ENCODE peak calls at places on chromosomes 1 and 21, in four cellular contexts. I is colonic mucosa, M is astrocyte of the spinal cord, F is fibroblast of the aortic adventitia. Z is an unnamed sample.

GRCh38 chr1:73604739-73605138 is 593.2 kb downstream of the LRRIQ3 start:
- DNase-seq in F (no peak), I (no peak), M (peak; percentile 49), Z (no peak)

GRCh38 chr1:151912973-151913372 is 3.7 kb upstream of the THEM4 start:
- DNase-seq in I (no peak), M (no peak), F (no peak), Z (no peak)

GRCh38 chr1:91751281-91751680 is 134.7 kb downstream of the TGFBR3 start:
- DNase-seq in M (peak; percentile 65), F (peak; percentile 91), I (no peak), Z (peak; percentile 98)

GRCh38 chr1:42937141-42937696 is 21.4 kb downstream of the SLC2A1 start:
- DNase-seq in F (peak; percentile 55), M (no peak), I (peak; percentile 16), Z (peak; percentile 73)

GRCh38 chr1:227889863-227890405 is 57.8 kb downstream of the WNT9A start:
- DNase-seq in F (no peak), M (no peak), I (peak; percentile 14), Z (no peak)

GRCh38 chr1:104648269-104648691 is 898.6 kb downstream of the AMY1C start:
- DNase-seq in F (no peak), I (no peak), M (no peak), Z (no peak)

GRCh38 chr1:15571266-15571665 is 13.6 kb downstream of the AGMAT start:
- DNase-seq in F (no peak), I (no peak), M (no peak), Z (no peak)

GRCh38 chr21:25103500-25104207 is 503.6 kb downstream of the MRPL39 start:
- DNase-seq in M (peak; percentile 81), I (no peak), F (peak; percentile 27), Z (no peak)

GRCh38 chr1:63442141-63442475 is 74.7 kb downstream of the ALG6 start:
- DNase-seq in F (peak; percentile 31), M (no peak), I (no peak), Z (peak; percentile 35)

GRCh38 chr1:205259361-205259832 is 31.7 kb downstream of the TMCC2 start:
- DNase-seq in M (no peak), I (no peak), F (no peak), Z (peak; percentile 38)

GRCh38 chr1:224432141-224432540 is 2.5 kb downstream of the WDR26 start:
- DNase-seq in F (peak; percentile 55), M (peak; percentile 25), I (no peak), Z (peak; percentile 66)

GRCh38 chr1:101290922-101291561 is 54.2 kb downstream of the S1PR1 start:
- DNase-seq in I (no peak), M (no peak), F (no peak), Z (no peak)

GRCh38 chr1:225813250-225813964 is 3.5 kb downstream of the EPHX1 start:
- DNase-seq in M (peak; percentile 70), F (peak; percentile 90), I (peak; percentile 76), Z (peak; percentile 86)

GRCh38 chr1:225809842-225810578 is at the start of gene EPHX1:
- DNase-seq in I (peak; percentile 96), F (peak; percentile 87), M (peak; percentile 88), Z (peak; percentile 80)

GRCh38 chr1:225812488-225813249 is 2.7 kb downstream of the EPHX1 start:
- DNase-seq in F (peak; percentile 30), I (no peak), M (no peak), Z (peak; percentile 34)

GRCh38 chr1:225814381-225814780 is 4.5 kb downstream of the EPHX1 start:
- DNase-seq in M (no peak), F (no peak), I (no peak), Z (no peak)

DNA sequence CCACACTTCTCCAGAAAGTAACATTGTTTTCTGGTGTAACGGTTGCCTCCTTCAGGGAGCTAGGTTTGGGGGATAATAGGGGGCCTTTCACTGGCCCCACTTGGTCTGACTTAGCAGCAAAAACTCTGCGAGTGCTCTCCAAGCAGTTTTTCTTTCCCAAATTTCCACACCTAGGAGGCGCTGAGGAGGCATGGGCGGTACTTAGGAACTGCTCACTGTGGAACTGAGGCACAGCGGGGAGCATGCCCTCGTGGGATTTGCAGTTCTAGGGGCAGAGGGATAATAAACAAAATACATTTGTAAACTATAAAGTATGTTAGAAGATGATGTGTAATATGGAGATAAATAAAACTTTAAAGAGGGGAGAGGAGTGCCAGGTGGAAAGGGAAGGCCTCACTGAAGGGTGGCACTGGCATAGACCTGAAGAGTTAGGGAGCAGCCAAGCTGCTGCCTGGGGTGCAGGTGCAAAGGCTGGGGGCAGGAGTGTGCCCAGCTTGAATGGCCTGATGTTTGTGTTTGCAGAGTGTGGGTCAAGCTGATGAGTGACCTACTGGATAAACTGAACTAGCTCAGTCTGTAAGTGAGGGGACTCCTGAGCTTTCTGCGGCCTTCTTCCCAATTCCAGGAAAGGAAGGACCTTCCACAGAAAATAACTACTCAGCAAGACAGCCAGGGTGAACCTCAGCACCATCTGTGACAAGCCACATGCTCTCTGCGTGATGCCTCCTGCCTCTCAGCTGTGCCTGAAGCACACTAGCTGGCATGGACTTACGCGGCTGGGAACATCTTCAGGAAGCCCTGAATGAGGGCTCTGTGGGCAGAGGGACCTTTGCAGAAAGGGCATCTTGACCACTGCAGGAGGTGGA is 1.9 kb downstream of the EPHX1 start:
- DNase-seq in M (no peak), I (peak; percentile 62), F (peak; percentile 30), Z (peak; percentile 25)
- H3K4me3 ChIP-seq in M (no peak overlapping the region), I (no peak overlapping the region), F (peak overlapping the region; percentile 72), Z (peak overlapping the region; percentile 63)

GRCh38 chr1:167789501-167789900 is 67.7 kb downstream of the MPZL1 start:
- DNase-seq in I (no peak), M (no peak), F (peak; percentile 52), Z (no peak)

GRCh38 chr1:167790117-167790516 is 68.3 kb downstream of the MPZL1 start:
- DNase-seq in M (no peak), I (no peak), F (no peak), Z (no peak)

GRCh38 chr1:167794043-167794442 is 72.3 kb downstream of the MPZL1 start:
- DNase-seq in I (no peak), F (no peak), M (no peak), Z (no peak)

GRCh38 chr1:167795810-167796740 is 74.3 kb downstream of the MPZL1 start:
- DNase-seq in F (peak; percentile 66), M (peak; percentile 68), I (no peak), Z (peak; percentile 35)

DNA sequence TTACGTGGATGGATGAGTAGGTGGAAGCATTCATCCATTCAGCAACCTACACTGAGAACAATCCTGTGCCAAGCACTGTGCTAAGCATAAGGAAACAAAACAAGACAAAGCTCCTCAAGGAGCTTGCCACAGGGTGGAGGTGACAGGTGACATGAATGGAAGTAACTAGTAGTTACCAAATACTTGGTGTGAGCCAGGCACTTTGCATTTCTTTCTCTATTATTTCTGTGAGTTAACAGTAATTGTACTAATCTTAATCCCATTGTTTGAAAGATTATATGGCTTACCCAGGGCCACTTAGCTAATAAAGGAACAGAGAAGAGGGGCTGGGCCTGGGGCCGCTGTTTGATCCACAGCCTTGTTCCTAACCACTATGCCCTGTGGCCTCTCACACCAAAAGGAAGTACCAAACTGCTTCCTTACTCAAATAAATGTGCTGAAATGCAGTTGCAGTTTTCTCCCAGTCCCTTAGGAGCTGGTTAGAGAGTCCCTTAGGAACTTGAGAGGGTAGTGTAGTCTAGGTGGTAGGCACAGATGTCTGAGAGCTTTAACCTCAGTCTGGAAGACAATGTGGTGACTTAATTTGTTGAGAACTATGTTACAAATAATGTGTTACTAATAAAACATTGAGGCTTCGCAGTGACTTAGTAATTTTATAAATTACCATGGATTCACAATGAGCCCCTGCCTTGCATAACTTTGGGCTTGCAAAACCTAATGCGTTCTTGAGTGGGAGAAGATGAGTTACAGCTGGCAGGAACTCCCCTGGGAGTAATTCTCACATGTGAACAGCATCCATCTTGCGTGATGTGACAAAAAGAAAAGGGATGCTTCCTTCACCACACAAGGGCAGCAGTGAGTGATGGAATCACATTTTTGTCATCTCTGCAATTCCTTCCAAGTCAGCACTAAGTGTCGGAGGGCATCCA is 69.8 kb downstream of the MPZL1 start:
- DNase-seq in M (peak; percentile 47), I (peak; percentile 40), F (peak; percentile 93), Z (peak; percentile 100)
- TF ChIP-seq CTCF in M (no peak), I (no peak), F (no peak), Z (peak; percentile 25)

GRCh38 chr1:209207126-209207700 is 376.3 kb upstream of the CAMK1G start:
- DNase-seq in I (no peak), F (no peak), M (no peak), Z (peak; percentile 3)
- H3K4me3 ChIP-seq in I (no peak overlapping the region), F (peak overlapping the region; percentile 6), M (no peak overlapping the region), Z (peak overlapping the region; percentile 50)

DNA sequence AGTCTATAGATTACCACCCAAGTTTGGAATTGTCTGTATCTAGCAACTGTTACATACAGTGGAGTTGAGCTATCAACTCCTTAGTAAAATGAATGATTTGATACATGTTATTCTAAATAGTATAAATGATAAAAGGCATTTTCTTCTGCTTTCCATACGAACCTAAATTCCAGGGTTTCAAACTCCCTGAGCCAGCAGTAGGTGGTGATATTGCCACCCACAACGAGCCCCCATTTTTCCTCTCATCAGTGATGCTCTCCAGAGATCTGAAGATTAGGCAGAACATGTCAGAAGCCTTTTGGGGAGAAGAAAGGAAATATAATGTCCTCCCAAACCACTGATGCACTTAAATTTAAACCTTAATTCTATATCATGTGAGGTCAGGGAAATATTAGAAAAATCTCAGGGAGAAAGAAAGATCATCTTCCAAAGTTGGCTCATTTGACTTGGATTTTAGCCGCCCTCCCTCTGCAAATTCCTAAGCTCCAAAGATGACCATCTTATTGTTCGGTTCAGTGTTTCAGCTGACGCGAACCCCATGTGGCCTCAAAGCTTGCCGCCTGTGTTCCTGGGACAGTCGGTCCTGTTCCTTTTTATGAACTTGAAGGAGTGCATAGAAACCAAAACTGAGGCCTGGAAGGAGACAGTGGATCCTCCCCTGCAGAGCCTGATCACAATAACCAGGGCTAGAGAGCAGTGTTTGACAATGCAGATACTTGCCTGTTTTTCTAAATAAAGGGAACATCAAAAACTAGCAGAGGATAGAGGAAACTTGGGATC is 2.3 kb downstream of the EVA1C start:
- DNase-seq in M (peak; percentile 67), I (no peak), F (peak; percentile 77), Z (no peak)
- TF ChIP-seq CTCF in M (peak; percentile 53), I (no peak), F (peak; percentile 58), Z (peak; percentile 62)

DNA sequence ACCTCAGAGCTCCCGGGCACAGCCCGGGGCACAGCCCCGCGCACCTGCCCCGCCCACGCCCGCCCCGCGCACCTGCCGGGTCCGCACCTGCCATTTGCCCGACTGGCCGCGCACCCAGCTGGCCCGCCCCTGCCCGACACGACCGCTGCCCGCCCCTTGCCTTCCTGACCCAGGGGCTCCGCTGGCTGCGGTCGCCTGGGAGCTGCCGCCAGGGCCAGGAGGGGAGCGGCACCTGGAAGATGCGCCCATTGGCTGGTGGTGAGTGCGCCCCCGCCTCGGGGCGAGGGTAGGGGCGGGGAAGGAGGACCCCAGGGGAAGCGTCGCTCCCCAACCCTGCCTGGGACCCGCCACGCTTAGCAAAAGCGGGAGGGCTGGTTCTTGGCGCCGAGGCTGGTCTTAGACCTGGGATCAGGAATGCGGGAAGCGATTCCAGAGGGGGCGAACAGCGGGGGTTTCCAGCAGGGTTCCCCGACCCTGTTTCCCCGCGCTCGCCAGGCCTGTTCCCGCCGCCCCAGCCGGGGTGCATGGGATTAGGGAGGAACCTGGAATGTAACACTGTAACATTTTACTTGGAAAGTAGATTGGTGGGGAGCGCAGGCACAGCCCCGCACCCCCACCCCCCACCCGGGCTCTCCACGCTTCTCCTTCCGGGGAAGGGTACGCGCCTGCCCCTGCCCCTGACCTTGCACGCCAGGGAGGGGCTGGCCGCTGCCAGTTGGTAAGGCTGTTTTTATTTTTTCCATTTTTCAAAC is at the start of gene FAM3B:
- DNase-seq in I (no peak), F (no peak), M (no peak), Z (no peak)
- H3K4me3 ChIP-seq in I (peak within 1 kb of the TSS; percentile 12), F (no peak within 1 kb of the TSS), M (no peak within 1 kb of the TSS), Z (no peak within 1 kb of the TSS)

DNA sequence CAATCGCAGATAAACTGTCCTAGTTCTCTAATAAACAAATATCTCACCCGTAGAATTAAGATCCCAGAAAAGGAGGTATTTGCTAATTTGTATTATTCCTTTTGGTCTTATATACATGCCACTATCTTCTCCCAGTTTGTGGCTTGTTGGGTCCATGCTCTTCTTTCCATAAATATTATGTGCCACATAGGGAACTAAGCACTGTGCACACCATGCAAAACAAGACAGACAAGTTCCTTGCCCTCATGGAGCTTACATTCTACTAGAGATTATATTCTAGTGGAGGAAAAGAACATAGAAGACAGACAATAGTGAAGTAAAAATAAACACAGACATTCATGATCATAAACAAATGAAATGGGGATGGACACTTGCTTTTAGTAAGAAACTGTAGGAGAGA is 4.7 kb downstream of the GART start:
- DNase-seq in M (no peak), F (no peak), I (no peak), Z (no peak)
- TF ChIP-seq CTCF in M (no peak), F (no peak), I (no peak), Z (no peak)